ENCODE peak calls at places on chromosome 1, in ten cellular contexts. V, S, B, Y, G, L, O, D, H and R are unnamed samples.

GRCh38 chr1:107434379-107434728 is 293.5 kb downstream of the NTNG1 start:
- DNase-seq in V (no peak), S (no peak), B (no peak), Y (no peak), G (no peak), L (no peak), O (no peak), D (no peak), H (no peak), R (no peak)

GRCh38 chr1:154937051-154937987 is 800 bp upstream of the PMVK start:
- DNase-seq in V (peak; percentile 95), S (no peak), B (peak; percentile 74), Y (peak; percentile 93), G (peak; percentile 95), L (peak; percentile 94), O (peak; percentile 80), D (peak; percentile 97), H (peak; percentile 89), R (peak; percentile 97)

GRCh38 chr1:195664628-195665027 is 943.6 kb downstream of the KCNT2 start:
- DNase-seq in V (no peak), S (no peak), B (peak; percentile 9), Y (no peak), G (peak; percentile 55), L (no peak), O (no peak), D (no peak), H (no peak), R (peak; percentile 0)

GRCh38 chr1:226082959-226083302 is 20.4 kb downstream of the H3-3A start:
- DNase-seq in V (no peak), S (no peak), B (no peak), Y (peak; percentile 83), G (peak; percentile 74), L (peak; percentile 52), O (no peak), D (peak; percentile 35), H (no peak), R (peak; percentile 68)

GRCh38 chr1:50348449-50349241 is 74.6 kb downstream of the DMRTA2 start:
- DNase-seq in V (peak; percentile 52), S (peak; percentile 44), B (peak; percentile 37), Y (no peak), G (peak; percentile 78), L (peak; percentile 39), O (peak; percentile 33), D (peak; percentile 63), H (peak; percentile 44), R (peak; percentile 83)

GRCh38 chr1:92709738-92710137 is 75.2 kb downstream of the EVI5 start:
- DNase-seq in V (no peak), S (no peak), B (peak; percentile 27), Y (no peak), G (peak; percentile 75), L (no peak), O (no peak), D (no peak), H (no peak), R (peak; percentile 91)

GRCh38 chr1:20486457-20487235 is 636 bp upstream of the CAMK2N1 start:
- DNase-seq in V (peak; percentile 88), S (peak; percentile 32), B (no peak), Y (peak; percentile 66), G (peak; percentile 47), L (peak; percentile 85), O (peak; percentile 14), D (no peak), H (peak; percentile 24), R (peak; percentile 86)

GRCh38 chr1:200671235-200671786 is 1.6 kb upstream of the DDX59 start:
- DNase-seq in V (no peak), S (no peak), B (no peak), Y (no peak), G (no peak), L (no peak), O (no peak), D (no peak), H (no peak), R (no peak)

GRCh38 chr1:18481921-18482701 is 1.4 kb downstream of the KLHDC7A start:
- DNase-seq in V (no peak), S (no peak), B (no peak), Y (no peak), G (no peak), L (no peak), O (no peak), D (no peak), H (no peak), R (no peak)

GRCh38 chr1:211605034-211605433 is 26.1 kb upstream of the SLC30A1 start:
- DNase-seq in V (no peak), S (no peak), B (no peak), Y (no peak), G (no peak), L (no peak), O (no peak), D (no peak), H (no peak), R (no peak)

GRCh38 chr1:25989440-25989839 is 8.4 kb downstream of the PAFAH2 start:
- DNase-seq in V (no peak), S (no peak), B (no peak), Y (no peak), G (no peak), L (no peak), O (no peak), D (no peak), H (no peak), R (no peak)

GRCh38 chr1:2348346-2349275 is 42.7 kb downstream of the MORN1 start:
- DNase-seq in V (no peak), S (no peak), B (no peak), Y (peak; percentile 35), G (no peak), L (no peak), O (no peak), D (no peak), H (no peak), R (no peak)

GRCh38 chr1:231241751-231242150 is 739 bp downstream of the GNPAT start:
- DNase-seq in V (no peak), S (no peak), B (no peak), Y (no peak), G (peak; percentile 37), L (peak; percentile 23), O (no peak), D (peak; percentile 8), H (no peak), R (no peak)

GRCh38 chr1:86052948-86053698 is 103.4 kb downstream of the COL24A1 start:
- DNase-seq in V (no peak), S (no peak), B (no peak), Y (no peak), G (no peak), L (no peak), O (no peak), D (peak; percentile 47), H (no peak), R (no peak)

GRCh38 chr1:38860464-38860816 is 868 bp upstream of the RRAGC start:
- DNase-seq in V (no peak), S (no peak), B (no peak), Y (no peak), G (peak; percentile 31), L (no peak), O (no peak), D (no peak), H (no peak), R (no peak)

GRCh38 chr1:114458208-114458777 is 52.7 kb downstream of the TRIM33 start:
- DNase-seq in V (no peak), S (no peak), B (peak; percentile 39), Y (no peak), G (peak; percentile 83), L (no peak), O (no peak), D (no peak), H (no peak), R (peak; percentile 13)

GRCh38 chr1:227032396-227032795 is 92.3 kb downstream of the COQ8A start:
- DNase-seq in V (no peak), S (no peak), B (no peak), Y (no peak), G (no peak), L (no peak), O (no peak), D (no peak), H (no peak), R (no peak)

GRCh38 chr1:53378061-53378460 is 50.2 kb upstream of the LRP8 start:
- DNase-seq in V (no peak), S (no peak), B (no peak), Y (peak; percentile 24), G (no peak), L (peak; percentile 4), O (no peak), D (no peak), H (no peak), R (no peak)

GRCh38 chr1:173205146-173206051 is 1.7 kb downstream of the TNFSF4 start:
- DNase-seq in V (no peak), S (no peak), B (peak; percentile 35), Y (no peak), G (no peak), L (peak; percentile 18), O (no peak), D (peak; percentile 59), H (peak; percentile 20), R (peak; percentile 21)